ENCODE peak calls at places on chromosomes 3 and 15, in six cellular contexts. P is effector CD4-positive, alpha-beta T cell; B is OCI-LY7; Q is HCEC 1CT; N is activated T-helper 1 cell treated with anti-CD3 and anti-CD28 coated beads, Interleukin-12 subunit alpha, Interleukin-12 subunit beta, Interleukin-2, Interleukin-4 antibody, amounts not matched to agents 30 ng/mL and 10 ng/mL and 1 ng/mL, durations not matched to agents 14 hours and 24 hours and 36 hours; J is MCF 10A. K is an unnamed sample.

GRCh38 chr3:129282727-129283327 is 4.2 kb downstream of the HMCES start:
- DNase-seq in B (peak), J (peak), Q (peak), P (no peak), N (no peak), K (peak)

GRCh38 chr15:71716990-71717389 is 93.4 kb upstream of the NR2E3 start:
- DNase-seq in B (no peak), N (no peak), Q (peak), J (peak), P (no peak), K (peak)

GRCh38 chr3:37546876-37547275 is 314.8 kb upstream of the CTDSPL start:
- DNase-seq in B (peak), P (no peak), N (no peak), J (peak), Q (peak), K (peak)

GRCh38 chr3:107421170-107421792 is 44.0 kb downstream of the CCDC54 start:
- DNase-seq in B (peak), N (no peak), Q (peak), J (peak), P (no peak), K (peak)

GRCh38 chr15:76337047-76337738 is 620 bp downstream of the ISL2 start:
- DNase-seq in B (peak), P (no peak), N (no peak), J (no peak), Q (peak), K (peak)

GRCh38 chr3:128801779-128802369 is 75.9 kb downstream of the RAB7A start:
- DNase-seq in J (no peak), Q (no peak), B (no peak), N (no peak), P (no peak), K (no peak)

GRCh38 chr15:66294157-66294931 is 976 bp downstream of the DIS3L start:
- DNase-seq in N (no peak), P (no peak), B (peak), J (peak), Q (peak), K (peak)

GRCh38 chr3:194961555-194961954 is 275.9 kb downstream of the FAM43A start:
- DNase-seq in J (no peak), P (no peak), Q (no peak), B (no peak), N (no peak), K (no peak)

GRCh38 chr15:88641959-88642452 is 3.2 kb downstream of the ISG20 start:
- DNase-seq in J (no peak), B (peak), Q (no peak), N (no peak), P (no peak), K (no peak)

GRCh38 chr3:151168269-151169094 is 34.5 kb downstream of the GPR171 start:
- DNase-seq in N (peak), J (peak), B (peak), Q (peak), P (peak), K (peak)

GRCh38 chr3:193744048-193744821 is 151.2 kb downstream of the OPA1 start:
- DNase-seq in Q (no peak), P (no peak), N (no peak), J (no peak), B (peak), K (peak)

GRCh38 chr3:71083726-71084131 is 499.8 kb downstream of the FOXP1 start:
- DNase-seq in P (no peak), Q (no peak), B (no peak), J (no peak), N (no peak), K (no peak)

GRCh38 chr3:172283848-172284357 is 164.4 kb downstream of the GHSR start:
- DNase-seq in B (no peak), Q (no peak), P (no peak), J (no peak), N (no peak), K (no peak)

GRCh38 chr15:90201150-90201943 is at the start of gene SEMA4B:
- DNase-seq in B (peak), Q (peak), J (peak), N (peak), P (peak), K (peak)

GRCh38 chr3:37229740-37230139 is 55.4 kb upstream of the LRRFIP2 start:
- DNase-seq in P (no peak), Q (no peak), J (no peak), B (no peak), N (no peak), K (no peak)

GRCh38 chr3:50164056-50164455 is 8.9 kb downstream of the SEMA3F start:
- DNase-seq in N (no peak), Q (peak), P (no peak), B (no peak), J (peak), K (peak)

GRCh38 chr3:147397911-147398809 is 8.2 kb downstream of the ZIC4 start:
- DNase-seq in Q (no peak), N (no peak), J (no peak), B (no peak), P (no peak), K (no peak)

GRCh38 chr3:15438988-15439387 is 11.6 kb downstream of the EAF1 start:
- DNase-seq in N (no peak), B (no peak), Q (peak), P (no peak), J (peak), K (no peak)

GRCh38 chr3:182981038-182981380 is 671 bp upstream of the DCUN1D1 start:
- DNase-seq in B (no peak), P (no peak), Q (no peak), N (no peak), J (no peak), K (no peak)

K was measured in PC-3.